ENCODE peak calls at places on chromosomes 6 and 20, in ten cellular contexts. Y, A, L, G, S, E, O, Z, W and K are unnamed samples. For H3K4me1, the result is how much of the 10 kb centered on the place peaks cover.

GRCh38 chr6:148745926-148746325 is 904 bp upstream of the UST start:
- DNase-seq in L (no peak), W (no peak), S (no peak), Z (no peak), E (no peak), G (no peak), O (no peak), Y (no peak), A (no peak), K (no peak)

GRCh38 chr6:118810420-118811027 is 83.4 kb upstream of the ASF1A start:
- DNase-seq in G (peak), L (no peak), A (no peak), O (no peak), W (peak), S (peak), Y (no peak), E (peak), Z (no peak), K (peak)

GRCh38 chr20:32509639-32510066 is 75.5 kb downstream of the NOL4L start:
- DNase-seq in W (peak), L (no peak), A (no peak), G (no peak), O (no peak), Z (peak), Y (no peak), S (peak), E (no peak), K (no peak)

GRCh38 chr6:37741757-37742400 is 44.2 kb upstream of the MDGA1 start:
- DNase-seq in L (peak), A (no peak), G (peak), O (no peak), Y (peak), E (no peak), S (peak), W (peak), Z (peak), K (peak)

GRCh38 chr6:74170118-74170517 is 474.1 kb downstream of the CD109 start:
- DNase-seq in O (no peak), A (no peak), L (no peak), Z (no peak), E (no peak), S (no peak), G (no peak), Y (no peak), W (no peak), K (no peak)

GRCh38 chr6:70622426-70622825 is 45.3 kb upstream of the SMAP1 start:
- DNase-seq in S (no peak), Y (no peak), A (no peak), Z (no peak), O (no peak), L (no peak), W (no peak), E (no peak), G (no peak), K (no peak)

GRCh38 chr6:151098166-151098565 is 141.6 kb upstream of the AKAP12 start:
- DNase-seq in E (no peak), W (no peak), G (no peak), Z (no peak), S (no peak), A (no peak), Y (no peak), L (no peak), O (no peak), K (no peak)

GRCh38 chr20:62424249-62425109 is 2.9 kb downstream of the RBBP8NL start:
- DNase-seq in A (no peak), E (no peak), G (peak), Y (no peak), O (no peak), S (no peak), Z (no peak), L (peak), W (no peak), K (no peak)

GRCh38 chr6:42555477-42556457 is 8.1 kb upstream of the UBR2 start:
- DNase-seq in O (no peak), L (no peak), Z (peak), E (no peak), W (peak), A (no peak), Y (no peak), G (no peak), S (peak), K (no peak)

GRCh38 chr6:32933661-32934085 is 7.2 kb downstream of the HLA-DMB start:
- DNase-seq in E (peak), Y (peak), W (peak), L (no peak), S (peak), O (peak), Z (peak), G (peak), A (peak), K (peak)

GRCh38 chr20:16922834-16923233 is 174.7 kb downstream of the OTOR start:
- DNase-seq in G (no peak), A (no peak), Y (no peak), O (no peak), Z (no peak), E (no peak), L (no peak), S (no peak), W (no peak), K (no peak)

GRCh38 chr6:143337201-143337949 is 113.1 kb downstream of the ADAT2 start:
- DNase-seq in Y (no peak), O (peak), E (peak), A (no peak), W (peak), L (peak), Z (peak), S (peak), G (peak), K (peak)

GRCh38 chr6:98833101-98834059 is 994 bp upstream of the POU3F2 start:
- DNase-seq in O (peak), A (no peak), Y (no peak), S (no peak), E (peak), G (no peak), W (peak), Z (no peak), L (peak), K (peak)

GRCh38 chr6:30884521-30885480 is 482 bp downstream of the DDR1 start:
- DNase-seq in Z (no peak), O (peak), G (peak), Y (peak), W (peak), S (peak), L (peak), A (peak), E (peak), K (peak)
- TF ChIP-seq POLR2A in Z (no peak), O (no peak), G (no peak), Y (no peak), W (no peak), S (no peak), L (no peak), A (no peak), E (no peak), K (peak)

DNA sequence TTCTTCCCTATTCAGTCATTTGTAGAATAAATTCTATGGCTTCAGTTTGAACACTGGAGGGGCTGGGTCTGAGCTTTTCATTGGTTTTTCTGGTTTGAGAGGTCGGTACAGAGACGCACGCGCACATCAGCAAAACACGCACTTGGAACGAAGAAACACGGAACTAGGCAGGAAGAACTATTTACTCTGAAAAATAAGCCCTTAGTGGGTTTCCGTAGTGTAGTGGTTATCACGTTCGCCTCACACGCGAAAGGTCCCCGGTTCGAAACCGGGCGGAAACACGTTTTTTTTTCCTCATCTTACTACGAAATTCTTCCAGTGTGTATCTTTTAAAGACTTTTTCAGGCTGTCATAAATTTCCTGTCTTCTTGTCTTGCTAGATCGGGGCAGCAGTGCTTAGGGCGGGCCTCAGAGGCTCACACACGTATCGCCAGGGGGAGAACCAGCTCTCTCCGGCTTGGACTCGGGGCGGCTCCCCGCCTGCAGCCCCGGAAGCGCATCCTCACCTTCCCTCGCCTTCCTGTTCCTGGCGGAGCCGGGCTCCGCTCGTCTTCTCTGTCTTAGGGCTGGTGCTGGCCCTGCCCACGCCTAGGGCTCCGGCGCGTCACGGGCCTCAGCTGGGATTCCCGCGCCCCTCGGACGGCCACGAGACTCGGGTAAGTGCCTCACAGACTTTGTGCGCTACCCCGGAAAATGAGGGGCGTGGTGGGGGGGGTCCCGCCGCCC is at the start of gene HMGN4:
- DNase-seq in Y (no peak), G (peak), W (peak), S (peak), E (peak), L (peak), O (peak), Z (peak), A (peak), K (peak)
- TF ChIP-seq CTCF in Y (peak), G (no peak), W (no peak), S (no peak), E (no peak), L (no peak), O (no peak), Z (peak), A (no peak), K (no peak)

GRCh38 chr20:58102744-58103516 is 125.5 kb downstream of the ANKRD60 start:
- DNase-seq in G (no peak), A (no peak), L (no peak), E (no peak), Y (no peak), Z (no peak), W (no peak), O (no peak), S (no peak), K (no peak)
- H3K4me1 ChIP-seq in G (under half), A (under half), L (under half), E (under half), Y (under half), Z (under half), W (under half), O (under half), S (under half), K (under half)

GRCh38 chr20:329325-329695 is 4.0 kb downstream of the SOX12 start:
- DNase-seq in Y (no peak), G (no peak), A (no peak), S (no peak), L (no peak), W (no peak), O (no peak), Z (no peak), E (no peak), K (no peak)
- TF ChIP-seq POLR2A in Y (no peak), G (no peak), A (no peak), S (no peak), L (no peak), W (no peak), O (no peak), Z (no peak), E (no peak), K (no peak)

GRCh38 chr20:4814696-4815252 is 93.1 kb downstream of the PRND start:
- DNase-seq in S (peak), G (peak), W (peak), L (no peak), O (peak), Z (no peak), A (no peak), Y (no peak), E (peak), K (no peak)
- TF ChIP-seq CTCF in S (no peak), G (no peak), W (no peak), L (no peak), O (no peak), Z (no peak), A (no peak), Y (no peak), E (no peak), K (no peak)